ENCODE peak calls at places on chromosomes 2 and 18, in ten cellular contexts. One of them, this sample, is unnamed.
A peak's percentile ranks its signal among the peaks of the same experiment; 100 is the strongest.

GRCh38 chr2:189799531-189799930 is 15.3 kb downstream of the PMS1 start:
- DNase-seq in dorsolateral prefrontal cortex: no peak
- DNase-seq in lower lobe of right lung: no peak
- DNase-seq in stomach: no peak
- DNase-seq in epithelial cell of esophagus: peak; percentile 68
- DNase-seq in psoas muscle: peak; percentile 17
- DNase-seq in transverse colon: no peak
- DNase-seq in fibroblast of mammary gland: peak; percentile 84
- DNase-seq in IMR-90: peak; percentile 83
- DNase-seq in cardiac muscle cell: no peak
- DNase-seq in this sample: peak; percentile 59

GRCh38 chr2:102155703-102156515 is 13.4 kb downstream of the IL1R1 start:
- DNase-seq in stomach: peak; percentile 60
- DNase-seq in lower lobe of right lung: no peak
- DNase-seq in fibroblast of mammary gland: peak; percentile 82
- DNase-seq in IMR-90: peak; percentile 69
- DNase-seq in psoas muscle: no peak
- DNase-seq in cardiac muscle cell: no peak
- DNase-seq in epithelial cell of esophagus: peak; percentile 92
- DNase-seq in dorsolateral prefrontal cortex: no peak
- DNase-seq in transverse colon: peak; percentile 26
- DNase-seq in this sample: peak; percentile 81

GRCh38 chr18:10038268-10038667 is 124.5 kb downstream of the VAPA start:
- DNase-seq in transverse colon: no peak
- DNase-seq in IMR-90: no peak
- DNase-seq in cardiac muscle cell: no peak
- DNase-seq in psoas muscle: no peak
- DNase-seq in lower lobe of right lung: no peak
- DNase-seq in fibroblast of mammary gland: no peak
- DNase-seq in epithelial cell of esophagus: no peak
- DNase-seq in dorsolateral prefrontal cortex: no peak
- DNase-seq in stomach: peak; percentile 15
- DNase-seq in this sample: no peak

GRCh38 chr2:119490653-119491195 is 33.6 kb downstream of the SCTR start:
- DNase-seq in psoas muscle: no peak
- DNase-seq in IMR-90: no peak
- DNase-seq in transverse colon: no peak
- DNase-seq in dorsolateral prefrontal cortex: no peak
- DNase-seq in lower lobe of right lung: no peak
- DNase-seq in epithelial cell of esophagus: peak; percentile 23
- DNase-seq in cardiac muscle cell: no peak
- DNase-seq in stomach: no peak
- DNase-seq in fibroblast of mammary gland: no peak
- DNase-seq in this sample: no peak

GRCh38 chr18:38368886-38369285 is 803.3 kb upstream of the CELF4 start:
- DNase-seq in lower lobe of right lung: no peak
- DNase-seq in dorsolateral prefrontal cortex: no peak
- DNase-seq in transverse colon: no peak
- DNase-seq in IMR-90: no peak
- DNase-seq in epithelial cell of esophagus: peak; percentile 0
- DNase-seq in cardiac muscle cell: no peak
- DNase-seq in psoas muscle: no peak
- DNase-seq in fibroblast of mammary gland: no peak
- DNase-seq in stomach: no peak
- DNase-seq in this sample: no peak

GRCh38 chr2:72273384-72273783 is 125.7 kb upstream of the CYP26B1 start:
- DNase-seq in stomach: no peak
- DNase-seq in cardiac muscle cell: no peak
- DNase-seq in dorsolateral prefrontal cortex: no peak
- DNase-seq in fibroblast of mammary gland: no peak
- DNase-seq in IMR-90: no peak
- DNase-seq in epithelial cell of esophagus: no peak
- DNase-seq in lower lobe of right lung: no peak
- DNase-seq in psoas muscle: no peak
- DNase-seq in transverse colon: no peak
- DNase-seq in this sample: no peak

GRCh38 chr2:176454893-176455810 is 185.9 kb downstream of the MTX2 start:
- DNase-seq in lower lobe of right lung: peak; percentile 78
- DNase-seq in stomach: peak; percentile 87
- DNase-seq in transverse colon: peak; percentile 91
- DNase-seq in psoas muscle: peak; percentile 77
- DNase-seq in epithelial cell of esophagus: peak; percentile 67
- DNase-seq in dorsolateral prefrontal cortex: peak; percentile 83
- DNase-seq in fibroblast of mammary gland: peak; percentile 79
- DNase-seq in IMR-90: peak; percentile 65
- DNase-seq in cardiac muscle cell: peak; percentile 83
- DNase-seq in this sample: peak; percentile 79

GRCh38 chr18:38651736-38652135 is 1086.1 kb upstream of the CELF4 start:
- DNase-seq in fibroblast of mammary gland: no peak
- DNase-seq in lower lobe of right lung: no peak
- DNase-seq in IMR-90: no peak
- DNase-seq in stomach: no peak
- DNase-seq in epithelial cell of esophagus: no peak
- DNase-seq in dorsolateral prefrontal cortex: no peak
- DNase-seq in transverse colon: no peak
- DNase-seq in psoas muscle: no peak
- DNase-seq in cardiac muscle cell: no peak
- DNase-seq in this sample: no peak

GRCh38 chr2:86194751-86195054 is 559 bp downstream of the IMMT start:
- DNase-seq in psoas muscle: no peak
- DNase-seq in IMR-90: no peak
- DNase-seq in cardiac muscle cell: peak; percentile 97
- DNase-seq in lower lobe of right lung: no peak
- DNase-seq in stomach: no peak
- DNase-seq in epithelial cell of esophagus: no peak
- DNase-seq in fibroblast of mammary gland: no peak
- DNase-seq in dorsolateral prefrontal cortex: no peak
- DNase-seq in transverse colon: peak; percentile 97
- DNase-seq in this sample: no peak

GRCh38 chr18:45658756-45659155 is 43.5 kb downstream of the SLC14A2 start:
- DNase-seq in cardiac muscle cell: no peak
- DNase-seq in IMR-90: peak; percentile 48
- DNase-seq in lower lobe of right lung: no peak
- DNase-seq in stomach: no peak
- DNase-seq in epithelial cell of esophagus: peak; percentile 69
- DNase-seq in transverse colon: no peak
- DNase-seq in dorsolateral prefrontal cortex: no peak
- DNase-seq in psoas muscle: no peak
- DNase-seq in fibroblast of mammary gland: peak; percentile 78
- DNase-seq in this sample: peak; percentile 20

GRCh38 chr18:59742325-59743111 is 45.3 kb upstream of the CCBE1 start:
- DNase-seq in cardiac muscle cell: peak; percentile 97
- DNase-seq in transverse colon: no peak
- DNase-seq in fibroblast of mammary gland: peak; percentile 75
- DNase-seq in epithelial cell of esophagus: peak; percentile 32
- DNase-seq in lower lobe of right lung: peak; percentile 69
- DNase-seq in dorsolateral prefrontal cortex: no peak
- DNase-seq in psoas muscle: no peak
- DNase-seq in IMR-90: peak; percentile 62
- DNase-seq in stomach: no peak
- DNase-seq in this sample: peak; percentile 65

GRCh38 chr18:9140381-9140780 is 3.8 kb downstream of the ANKRD12 start:
- DNase-seq in stomach: no peak
- DNase-seq in IMR-90: no peak
- DNase-seq in epithelial cell of esophagus: no peak
- DNase-seq in psoas muscle: no peak
- DNase-seq in dorsolateral prefrontal cortex: no peak
- DNase-seq in fibroblast of mammary gland: no peak
- DNase-seq in transverse colon: no peak
- DNase-seq in lower lobe of right lung: no peak
- DNase-seq in cardiac muscle cell: no peak
- DNase-seq in this sample: no peak

GRCh38 chr18:40152859-40153258 is 1802.2 kb upstream of the PIK3C3 start:
- DNase-seq in IMR-90: no peak
- DNase-seq in cardiac muscle cell: no peak
- DNase-seq in fibroblast of mammary gland: peak; percentile 25
- DNase-seq in psoas muscle: no peak
- DNase-seq in dorsolateral prefrontal cortex: no peak
- DNase-seq in stomach: no peak
- DNase-seq in epithelial cell of esophagus: peak; percentile 30
- DNase-seq in lower lobe of right lung: no peak
- DNase-seq in transverse colon: no peak
- DNase-seq in this sample: no peak

GRCh38 chr2:151029406-151030157 is 232.1 kb downstream of the RBM43 start:
- DNase-seq in psoas muscle: no peak
- DNase-seq in fibroblast of mammary gland: peak; percentile 94
- DNase-seq in cardiac muscle cell: no peak
- DNase-seq in stomach: no peak
- DNase-seq in lower lobe of right lung: no peak
- DNase-seq in epithelial cell of esophagus: no peak
- DNase-seq in transverse colon: no peak
- DNase-seq in dorsolateral prefrontal cortex: no peak
- DNase-seq in IMR-90: peak; percentile 91
- DNase-seq in this sample: peak; percentile 95

GRCh38 chr2:126299469-126299976 is 356.4 kb upstream of the GYPC start:
- DNase-seq in transverse colon: no peak
- DNase-seq in stomach: no peak
- DNase-seq in lower lobe of right lung: no peak
- DNase-seq in psoas muscle: no peak
- DNase-seq in cardiac muscle cell: no peak
- DNase-seq in epithelial cell of esophagus: no peak
- DNase-seq in fibroblast of mammary gland: no peak
- DNase-seq in IMR-90: no peak
- DNase-seq in dorsolateral prefrontal cortex: no peak
- DNase-seq in this sample: no peak

GRCh38 chr2:126302043-126302442 is 353.9 kb upstream of the GYPC start:
- DNase-seq in stomach: no peak
- DNase-seq in dorsolateral prefrontal cortex: no peak
- DNase-seq in cardiac muscle cell: peak; percentile 46
- DNase-seq in epithelial cell of esophagus: no peak
- DNase-seq in lower lobe of right lung: no peak
- DNase-seq in fibroblast of mammary gland: no peak
- DNase-seq in psoas muscle: no peak
- DNase-seq in transverse colon: no peak
- DNase-seq in IMR-90: no peak
- DNase-seq in this sample: no peak

GRCh38 chr2:126304147-126304546 is 351.8 kb upstream of the GYPC start:
- DNase-seq in fibroblast of mammary gland: no peak
- DNase-seq in IMR-90: no peak
- DNase-seq in psoas muscle: no peak
- DNase-seq in cardiac muscle cell: no peak
- DNase-seq in lower lobe of right lung: no peak
- DNase-seq in dorsolateral prefrontal cortex: no peak
- DNase-seq in stomach: no peak
- DNase-seq in epithelial cell of esophagus: no peak
- DNase-seq in transverse colon: no peak
- DNase-seq in this sample: no peak

GRCh38 chr2:126300348-126300747 is 355.6 kb upstream of the GYPC start:
- DNase-seq in IMR-90: no peak
- DNase-seq in dorsolateral prefrontal cortex: no peak
- DNase-seq in fibroblast of mammary gland: no peak
- DNase-seq in psoas muscle: no peak
- DNase-seq in stomach: no peak
- DNase-seq in lower lobe of right lung: no peak
- DNase-seq in transverse colon: no peak
- DNase-seq in epithelial cell of esophagus: no peak
- DNase-seq in cardiac muscle cell: no peak
- DNase-seq in this sample: no peak
- TF ChIP-seq CTCF in IMR-90: no peak
- TF ChIP-seq CTCF in dorsolateral prefrontal cortex: no peak
- TF ChIP-seq CTCF in fibroblast of mammary gland: no peak
- TF ChIP-seq CTCF in psoas muscle: no peak
- TF ChIP-seq CTCF in stomach: no peak
- TF ChIP-seq CTCF in lower lobe of right lung: no peak
- TF ChIP-seq CTCF in transverse colon: no peak
- TF ChIP-seq CTCF in epithelial cell of esophagus: no peak
- TF ChIP-seq CTCF in cardiac muscle cell: no peak
- TF ChIP-seq CTCF in this sample: no peak

GRCh38 chr2:67834482-67834881 is 228.3 kb downstream of the C1D start:
- DNase-seq in fibroblast of mammary gland: no peak
- DNase-seq in stomach: no peak
- DNase-seq in epithelial cell of esophagus: no peak
- DNase-seq in IMR-90: no peak
- DNase-seq in lower lobe of right lung: no peak
- DNase-seq in cardiac muscle cell: no peak
- DNase-seq in transverse colon: no peak
- DNase-seq in dorsolateral prefrontal cortex: no peak
- DNase-seq in psoas muscle: no peak
- DNase-seq in this sample: no peak

GRCh38 chr2:67828066-67828465 is 234.7 kb downstream of the C1D start:
- DNase-seq in transverse colon: no peak
- DNase-seq in dorsolateral prefrontal cortex: no peak
- DNase-seq in cardiac muscle cell: no peak
- DNase-seq in epithelial cell of esophagus: peak; percentile 67
- DNase-seq in fibroblast of mammary gland: no peak
- DNase-seq in stomach: no peak
- DNase-seq in psoas muscle: no peak
- DNase-seq in lower lobe of right lung: no peak
- DNase-seq in IMR-90: no peak
- DNase-seq in this sample: no peak

GRCh38 chr2:67825476-67825875 is 237.3 kb downstream of the C1D start:
- DNase-seq in cardiac muscle cell: no peak
- DNase-seq in epithelial cell of esophagus: peak; percentile 51
- DNase-seq in stomach: no peak
- DNase-seq in psoas muscle: no peak
- DNase-seq in IMR-90: peak; percentile 82
- DNase-seq in fibroblast of mammary gland: peak; percentile 78
- DNase-seq in dorsolateral prefrontal cortex: no peak
- DNase-seq in lower lobe of right lung: no peak
- DNase-seq in transverse colon: no peak
- DNase-seq in this sample: peak; percentile 73

GRCh38 chr2:67833632-67834031 is 229.2 kb downstream of the C1D start:
- DNase-seq in epithelial cell of esophagus: no peak
- DNase-seq in lower lobe of right lung: no peak
- DNase-seq in psoas muscle: no peak
- DNase-seq in fibroblast of mammary gland: no peak
- DNase-seq in dorsolateral prefrontal cortex: no peak
- DNase-seq in stomach: no peak
- DNase-seq in transverse colon: no peak
- DNase-seq in IMR-90: no peak
- DNase-seq in cardiac muscle cell: no peak
- DNase-seq in this sample: no peak

GRCh38 chr2:67829470-67829869 is 233.3 kb downstream of the C1D start:
- DNase-seq in IMR-90: no peak
- DNase-seq in psoas muscle: no peak
- DNase-seq in transverse colon: no peak
- DNase-seq in lower lobe of right lung: no peak
- DNase-seq in cardiac muscle cell: no peak
- DNase-seq in stomach: no peak
- DNase-seq in epithelial cell of esophagus: no peak
- DNase-seq in fibroblast of mammary gland: no peak
- DNase-seq in dorsolateral prefrontal cortex: no peak
- DNase-seq in this sample: no peak
- H3K4me3 ChIP-seq in IMR-90: no peak overlapping the region
- H3K4me3 ChIP-seq in psoas muscle: no peak overlapping the region
- H3K4me3 ChIP-seq in transverse colon: no peak overlapping the region
- H3K4me3 ChIP-seq in lower lobe of right lung: no peak overlapping the region
- H3K4me3 ChIP-seq in cardiac muscle cell: no peak overlapping the region
- H3K4me3 ChIP-seq in stomach: no peak overlapping the region
- H3K4me3 ChIP-seq in epithelial cell of esophagus: no peak overlapping the region
- H3K4me3 ChIP-seq in fibroblast of mammary gland: no peak overlapping the region
- H3K4me3 ChIP-seq in dorsolateral prefrontal cortex: no peak overlapping the region
- H3K4me3 ChIP-seq in this sample: no peak overlapping the region

GRCh38 chr2:201149064-201149820 is 33.3 kb downstream of the CFLAR start:
- DNase-seq in cardiac muscle cell: no peak
- DNase-seq in psoas muscle: no peak
- DNase-seq in IMR-90: peak; percentile 96
- DNase-seq in lower lobe of right lung: no peak
- DNase-seq in transverse colon: no peak
- DNase-seq in stomach: no peak
- DNase-seq in fibroblast of mammary gland: peak; percentile 93
- DNase-seq in epithelial cell of esophagus: peak; percentile 95
- DNase-seq in dorsolateral prefrontal cortex: no peak
- DNase-seq in this sample: peak; percentile 92
- TF ChIP-seq CTCF in cardiac muscle cell: no peak
- TF ChIP-seq CTCF in psoas muscle: no peak
- TF ChIP-seq CTCF in IMR-90: no peak
- TF ChIP-seq CTCF in lower lobe of right lung: no peak
- TF ChIP-seq CTCF in transverse colon: no peak
- TF ChIP-seq CTCF in stomach: no peak
- TF ChIP-seq CTCF in fibroblast of mammary gland: no peak
- TF ChIP-seq CTCF in epithelial cell of esophagus: no peak
- TF ChIP-seq CTCF in dorsolateral prefrontal cortex: no peak
- TF ChIP-seq CTCF in this sample: no peak

GRCh38 chr2:181306785-181307184 is 150.4 kb upstream of the ITGA4 start:
- DNase-seq in IMR-90: peak; percentile 37
- DNase-seq in psoas muscle: no peak
- DNase-seq in dorsolateral prefrontal cortex: no peak
- DNase-seq in transverse colon: no peak
- DNase-seq in lower lobe of right lung: no peak
- DNase-seq in epithelial cell of esophagus: no peak
- DNase-seq in cardiac muscle cell: no peak
- DNase-seq in stomach: no peak
- DNase-seq in fibroblast of mammary gland: no peak
- DNase-seq in this sample: no peak
- H3K4me3 ChIP-seq in IMR-90: no peak overlapping the region
- H3K4me3 ChIP-seq in psoas muscle: no peak overlapping the region
- H3K4me3 ChIP-seq in dorsolateral prefrontal cortex: no peak overlapping the region
- H3K4me3 ChIP-seq in transverse colon: no peak overlapping the region
- H3K4me3 ChIP-seq in lower lobe of right lung: no peak overlapping the region
- H3K4me3 ChIP-seq in epithelial cell of esophagus: no peak overlapping the region
- H3K4me3 ChIP-seq in cardiac muscle cell: no peak overlapping the region
- H3K4me3 ChIP-seq in stomach: no peak overlapping the region
- H3K4me3 ChIP-seq in fibroblast of mammary gland: no peak overlapping the region
- H3K4me3 ChIP-seq in this sample: no peak overlapping the region